ENCODE peak calls at places on chromosomes 16 and 17, in six cellular contexts. Z, U, X, O, J and D are unnamed samples. For H3K4me1, the result is how much of the 10 kb centered on the place peaks cover.

GRCh38 chr17:63698886-63699637 is 863 bp downstream of the LIMD2 start:
- DNase-seq in Z (peak), U (peak), X (no peak), J (peak), O (peak), D (no peak)

GRCh38 chr17:19720631-19721426 is 4.4 kb upstream of the SLC47A2 start:
- DNase-seq in Z (no peak), O (peak), U (peak), X (no peak), J (no peak), D (no peak)

GRCh38 chr17:30805944-30806456 is 18.5 kb downstream of the CRLF3 start:
- DNase-seq in U (no peak), X (no peak), Z (no peak), O (no peak), J (no peak), D (no peak)

GRCh38 chr17:30095507-30096244 is 20.9 kb upstream of the NSRP1 start:
- DNase-seq in O (peak), Z (no peak), J (no peak), X (peak), U (no peak), D (peak)

GRCh38 chr16:138049-138417 is 440 bp downstream of the NPRL3 start:
- DNase-seq in X (no peak), J (no peak), U (no peak), O (no peak), Z (peak), D (no peak)

GRCh38 chr17:82050152-82050760 is 1.4 kb downstream of the RFNG start:
- DNase-seq in Z (no peak), O (no peak), U (no peak), X (no peak), J (no peak), D (no peak)

GRCh38 chr16:75264531-75264998 is 13.1 kb upstream of the BCAR1 start:
- DNase-seq in Z (no peak), U (no peak), O (no peak), J (peak), X (no peak), D (no peak)

GRCh38 chr16:24178496-24178895 is 77.6 kb upstream of the CACNG3 start:
- DNase-seq in J (no peak), U (no peak), X (no peak), Z (no peak), O (no peak), D (no peak)

GRCh38 chr17:49984283-49984682 is 10.7 kb downstream of the DLX3 start:
- DNase-seq in X (no peak), O (no peak), Z (no peak), U (no peak), J (no peak), D (no peak)

GRCh38 chr17:29726721-29727252 is 104.1 kb upstream of the CORO6 start:
- DNase-seq in X (peak), Z (no peak), U (no peak), J (no peak), O (no peak), D (peak)

GRCh38 chr16:87406495-87407088 is 14.5 kb downstream of the MAP1LC3B start:
- DNase-seq in Z (no peak), O (no peak), J (no peak), X (no peak), U (no peak), D (no peak)

GRCh38 chr17:19738757-19739156 is 9.3 kb downstream of the ALDH3A1 start:
- DNase-seq in U (no peak), O (no peak), J (no peak), Z (no peak), X (no peak), D (no peak)

GRCh38 chr16:50252874-50253510 is 13.4 kb upstream of the ADCY7 start:
- DNase-seq in U (no peak), J (no peak), Z (no peak), X (no peak), O (no peak), D (no peak)

GRCh38 chr16:73329363-73330306 is 281.7 kb upstream of the ZFHX3 start:
- DNase-seq in U (peak), Z (no peak), O (peak), X (no peak), J (no peak), D (no peak)

GRCh38 chr17:30696234-30696633 is 128.3 kb downstream of the CRLF3 start:
- DNase-seq in U (no peak), X (no peak), O (no peak), J (no peak), Z (no peak), D (no peak)

GRCh38 chr17:77279448-77280303 is 138.9 kb downstream of the SEC14L1 start:
- DNase-seq in J (no peak), X (no peak), O (peak), Z (no peak), U (peak), D (no peak)

GRCh38 chr17:43671075-43671692 is 9.5 kb upstream of the MEOX1 start:
- DNase-seq in O (no peak), J (no peak), Z (no peak), X (no peak), U (no peak), D (no peak)

GRCh38 chr16:80122155-80122554 is 418.6 kb upstream of the DYNLRB2 start:
- DNase-seq in Z (peak), U (peak), J (peak), X (no peak), O (no peak), D (peak)

GRCh38 chr17:7523033-7523432 is 25.8 kb upstream of the TNFSF12 start:
- DNase-seq in X (peak), O (peak), Z (no peak), J (no peak), U (peak), D (no peak)

GRCh38 chr17:65037157-65037556 is 19.4 kb downstream of the GNA13 start:
- DNase-seq in O (no peak), J (no peak), U (no peak), Z (no peak), X (no peak), D (no peak)
- H3K4me1 ChIP-seq in O (under half), J (half or more), U (under half), Z (under half), X (under half), D (half or more)

DNA sequence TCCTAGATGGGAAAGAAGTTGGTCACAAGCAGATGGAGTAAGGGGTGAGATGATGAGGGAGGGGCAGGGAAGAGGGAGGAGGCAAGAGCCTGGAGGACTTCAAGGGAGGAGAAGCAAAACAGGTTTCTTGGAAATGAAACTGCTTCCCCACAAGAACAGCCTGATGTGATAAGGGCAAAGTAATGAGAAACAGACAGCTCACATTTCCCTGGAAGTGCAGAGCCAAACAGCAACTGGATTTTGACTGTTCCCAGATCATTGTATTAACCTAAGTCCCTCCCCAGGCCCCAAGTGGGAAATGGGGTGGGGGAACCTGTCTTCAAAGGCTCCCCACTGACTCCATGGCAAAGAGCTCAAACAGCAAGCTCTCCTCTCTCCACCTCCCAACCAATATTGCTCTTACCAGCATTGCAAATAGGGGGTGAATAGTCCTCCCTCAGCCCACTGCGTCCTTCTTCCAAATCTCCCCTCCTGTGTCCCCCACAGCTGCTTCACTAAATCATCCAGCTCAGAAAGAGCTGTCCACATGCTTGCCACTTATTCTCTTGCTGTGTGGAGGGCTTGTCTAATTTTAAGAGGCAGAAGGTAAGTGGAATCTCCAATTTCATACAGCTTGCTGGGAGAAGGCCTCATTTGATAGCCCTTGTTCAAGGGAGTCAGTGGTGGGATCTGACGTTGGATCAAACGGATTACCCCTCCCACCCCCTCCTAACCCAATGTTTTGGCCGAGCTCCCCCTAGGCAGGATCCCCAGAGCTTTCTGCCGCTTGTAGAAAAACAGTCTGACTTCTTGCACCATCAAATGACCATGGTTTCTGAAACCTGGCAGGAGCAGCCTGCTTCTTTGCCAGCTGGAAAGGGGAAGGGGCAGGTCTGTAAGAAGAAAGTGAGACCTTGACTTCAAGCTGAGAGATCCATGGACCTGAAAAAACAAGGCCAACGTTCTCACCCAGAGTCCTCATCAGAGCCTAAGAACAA is 56.3 kb upstream of the SMIM36 start:
- DNase-seq in X (no peak), U (no peak), J (no peak), O (no peak), Z (peak), D (no peak)
- TF ChIP-seq EP300 in X (no peak), U (no peak), J (no peak), O (no peak), Z (no peak), D (no peak)

DNA sequence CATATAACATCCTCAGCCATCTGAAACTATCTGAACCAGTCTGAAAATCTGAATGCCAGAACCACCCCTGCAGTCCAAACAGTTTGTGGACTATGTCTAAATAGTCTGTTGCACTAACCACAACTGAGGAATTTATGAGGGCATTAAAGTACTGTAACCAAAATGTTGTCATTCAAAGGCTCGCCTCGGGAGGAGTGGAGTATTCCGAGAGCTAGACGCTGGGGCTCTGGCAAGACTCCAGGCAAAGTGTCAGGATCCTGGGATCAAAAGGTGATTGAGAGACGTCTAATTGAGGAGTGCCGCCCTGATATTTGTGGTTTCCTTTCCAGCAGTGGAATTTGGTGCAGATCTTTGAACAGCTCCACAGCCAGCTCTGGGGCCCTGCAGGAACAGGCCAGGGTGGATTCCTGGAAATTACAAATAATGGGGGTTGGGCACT is 142.9 kb upstream of the MYOCD start:
- DNase-seq in J (no peak), X (peak), Z (peak), O (peak), U (peak), D (no peak)
- H3K4me1 ChIP-seq in J (under half), X (under half), Z (under half), O (under half), U (under half), D (under half)

GRCh38 chr17:32485261-32485955 is 1.4 kb upstream of the CDK5R1 start:
- DNase-seq in J (peak), U (no peak), Z (no peak), X (no peak), O (no peak), D (no peak)

GRCh38 chr17:32487460-32488176 is 825 bp downstream of the CDK5R1 start:
- DNase-seq in O (no peak), Z (no peak), X (peak), U (no peak), J (no peak), D (no peak)

GRCh38 chr17:32486701-32487459 is at the start of gene CDK5R1:
- DNase-seq in Z (peak), J (no peak), U (peak), O (peak), X (peak), D (no peak)

GRCh38 chr17:32484628-32485027 is 2.2 kb upstream of the CDK5R1 start:
- DNase-seq in J (no peak), X (no peak), O (no peak), Z (peak), U (no peak), D (no peak)

GRCh38 chr17:32486091-32486700 is 597 bp upstream of the CDK5R1 start:
- DNase-seq in O (peak), J (no peak), X (peak), Z (peak), U (peak), D (no peak)
- TF ChIP-seq EP300 in O (no peak), J (no peak), X (no peak), Z (no peak), U (no peak), D (no peak)

GRCh38 chr16:2462031-2462866 is 2.3 kb downstream of the TEDC2 start:
- DNase-seq in J (no peak), O (no peak), X (no peak), U (no peak), Z (no peak), D (no peak)
- H3K4me1 ChIP-seq in J (under half), O (under half), X (under half), U (under half), Z (under half), D (under half)

GRCh38 chr16:27806388-27806787 is 256.4 kb downstream of the KATNIP start:
- DNase-seq in X (no peak), O (no peak), J (no peak), U (no peak), Z (no peak), D (no peak)
- TF ChIP-seq EP300 in X (no peak), O (no peak), J (no peak), U (no peak), Z (no peak), D (no peak)